ENCODE peak calls at places on chromosomes 1 and 21, in nine cellular contexts. F, U, N, E, C, Z, L, T and P are unnamed samples.

GRCh38 chr1:18922848-18923475 is 20.6 kb upstream of the ALDH4A1 start:
- DNase-seq in F (no peak), U (no peak), N (no peak), E (no peak), C (no peak), Z (no peak), L (no peak), T (no peak), P (no peak)

GRCh38 chr21:38679531-38679930 is 126.2 kb upstream of the ETS2 start:
- DNase-seq in F (no peak), U (no peak), N (no peak), E (peak; percentile 16), C (no peak), Z (no peak), L (no peak), T (peak; percentile 9), P (no peak)

GRCh38 chr1:22122273-22123070 is 20.4 kb downstream of the WNT4 start:
- DNase-seq in F (no peak), U (no peak), N (no peak), E (no peak), C (no peak), Z (no peak), L (no peak), T (no peak), P (peak; percentile 7)

GRCh38 chr1:67404212-67404620 is 26.0 kb downstream of the SERBP1 start:
- DNase-seq in F (no peak), U (no peak), N (no peak), E (no peak), C (no peak), Z (no peak), L (no peak), T (no peak), P (no peak)

GRCh38 chr1:209344146-209344545 is 239.4 kb upstream of the CAMK1G start:
- DNase-seq in F (no peak), U (no peak), N (no peak), E (no peak), C (no peak), Z (no peak), L (no peak), T (no peak), P (no peak)

GRCh38 chr1:19799233-19799876 is 361 bp downstream of the TMCO4 start:
- DNase-seq in F (peak; percentile 73), U (no peak), N (peak; percentile 84), E (peak; percentile 38), C (no peak), Z (peak; percentile 90), L (peak; percentile 69), T (no peak), P (no peak)

GRCh38 chr1:11013160-11013531 is 692 bp downstream of the TARDBP start:
- DNase-seq in F (no peak), U (no peak), N (no peak), E (no peak), C (no peak), Z (no peak), L (no peak), T (no peak), P (no peak)

GRCh38 chr1:171083222-171083621 is 7.5 kb upstream of the FMO3 start:
- DNase-seq in F (no peak), U (no peak), N (no peak), E (no peak), C (no peak), Z (no peak), L (no peak), T (no peak), P (no peak)

GRCh38 chr1:211938473-211939080 is 96.8 kb downstream of the INTS7 start:
- DNase-seq in F (no peak), U (no peak), N (no peak), E (no peak), C (no peak), Z (no peak), L (no peak), T (peak; percentile 71), P (no peak)

GRCh38 chr1:22107126-22107525 is 35.8 kb downstream of the WNT4 start:
- DNase-seq in F (no peak), U (no peak), N (no peak), E (no peak), C (no peak), Z (no peak), L (no peak), T (no peak), P (no peak)

GRCh38 chr1:7490576-7490975 is 280.5 kb upstream of the VAMP3 start:
- DNase-seq in F (peak; percentile 45), U (no peak), N (no peak), E (no peak), C (no peak), Z (no peak), L (no peak), T (no peak), P (no peak)

GRCh38 chr1:7495894-7496293 is 275.2 kb upstream of the VAMP3 start:
- DNase-seq in F (no peak), U (no peak), N (no peak), E (no peak), C (no peak), Z (no peak), L (no peak), T (no peak), P (no peak)

GRCh38 chr1:7491089-7491817 is 279.8 kb upstream of the VAMP3 start:
- DNase-seq in F (peak; percentile 63), U (no peak), N (no peak), E (no peak), C (no peak), Z (no peak), L (no peak), T (no peak), P (no peak)

GRCh38 chr1:7491818-7492173 is 279.3 kb upstream of the VAMP3 start:
- DNase-seq in F (peak; percentile 56), U (no peak), N (peak; percentile 36), E (no peak), C (no peak), Z (no peak), L (no peak), T (no peak), P (no peak)

DNA sequence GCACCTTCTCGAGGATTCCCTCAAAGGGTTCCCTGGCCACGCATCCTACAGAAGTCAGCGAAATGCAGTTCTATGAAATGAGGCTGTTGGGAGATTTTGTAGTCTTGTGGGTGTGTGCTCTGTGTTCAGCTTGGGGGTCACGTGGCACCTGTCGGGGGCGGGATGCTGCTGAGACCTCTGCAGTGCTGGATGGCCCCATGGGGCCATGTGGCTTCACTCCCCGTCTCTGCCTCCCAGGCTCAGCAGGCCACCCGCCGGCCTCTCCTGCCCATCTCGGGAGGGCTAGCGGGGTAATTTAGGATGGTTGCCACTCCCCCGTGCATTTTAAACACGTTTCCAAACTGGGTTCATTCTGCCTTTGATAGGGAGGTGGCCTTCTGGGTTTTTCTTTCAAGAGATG is 277.4 kb upstream of the VAMP3 start:
- DNase-seq in F (no peak), U (no peak), N (no peak), E (no peak), C (no peak), Z (no peak), L (no peak), T (no peak), P (no peak)
- TF ChIP-seq EP300 in F (no peak), U (no peak), N (no peak), E (no peak), C (no peak), Z (no peak), L (no peak), T (no peak), P (no peak)

GRCh38 chr1:217896490-217896889 is 265.3 kb downstream of the SPATA17 start:
- DNase-seq in F (no peak), U (no peak), N (no peak), E (no peak), C (no peak), Z (no peak), L (no peak), T (no peak), P (no peak)
- TF ChIP-seq POLR2A in F (no peak), U (no peak), N (no peak), E (no peak), C (no peak), Z (no peak), L (no peak), T (no peak), P (no peak)

GRCh38 chr1:54077359-54077758 is 24.0 kb downstream of the TCEANC2 start:
- DNase-seq in F (no peak), U (no peak), N (no peak), E (no peak), C (no peak), Z (no peak), L (no peak), T (no peak), P (no peak)

GRCh38 chr1:54080598-54081049 is 27.2 kb downstream of the TCEANC2 start:
- DNase-seq in F (no peak), U (no peak), N (no peak), E (no peak), C (no peak), Z (no peak), L (no peak), T (no peak), P (no peak)

GRCh38 chr1:54084794-54085193 is 31.4 kb downstream of the TCEANC2 start:
- DNase-seq in F (no peak), U (no peak), N (no peak), E (no peak), C (no peak), Z (no peak), L (no peak), T (no peak), P (no peak)

GRCh38 chr1:54086754-54087153 is 33.3 kb downstream of the TCEANC2 start:
- DNase-seq in F (no peak), U (no peak), N (no peak), E (no peak), C (no peak), Z (no peak), L (no peak), T (no peak), P (no peak)

DNA sequence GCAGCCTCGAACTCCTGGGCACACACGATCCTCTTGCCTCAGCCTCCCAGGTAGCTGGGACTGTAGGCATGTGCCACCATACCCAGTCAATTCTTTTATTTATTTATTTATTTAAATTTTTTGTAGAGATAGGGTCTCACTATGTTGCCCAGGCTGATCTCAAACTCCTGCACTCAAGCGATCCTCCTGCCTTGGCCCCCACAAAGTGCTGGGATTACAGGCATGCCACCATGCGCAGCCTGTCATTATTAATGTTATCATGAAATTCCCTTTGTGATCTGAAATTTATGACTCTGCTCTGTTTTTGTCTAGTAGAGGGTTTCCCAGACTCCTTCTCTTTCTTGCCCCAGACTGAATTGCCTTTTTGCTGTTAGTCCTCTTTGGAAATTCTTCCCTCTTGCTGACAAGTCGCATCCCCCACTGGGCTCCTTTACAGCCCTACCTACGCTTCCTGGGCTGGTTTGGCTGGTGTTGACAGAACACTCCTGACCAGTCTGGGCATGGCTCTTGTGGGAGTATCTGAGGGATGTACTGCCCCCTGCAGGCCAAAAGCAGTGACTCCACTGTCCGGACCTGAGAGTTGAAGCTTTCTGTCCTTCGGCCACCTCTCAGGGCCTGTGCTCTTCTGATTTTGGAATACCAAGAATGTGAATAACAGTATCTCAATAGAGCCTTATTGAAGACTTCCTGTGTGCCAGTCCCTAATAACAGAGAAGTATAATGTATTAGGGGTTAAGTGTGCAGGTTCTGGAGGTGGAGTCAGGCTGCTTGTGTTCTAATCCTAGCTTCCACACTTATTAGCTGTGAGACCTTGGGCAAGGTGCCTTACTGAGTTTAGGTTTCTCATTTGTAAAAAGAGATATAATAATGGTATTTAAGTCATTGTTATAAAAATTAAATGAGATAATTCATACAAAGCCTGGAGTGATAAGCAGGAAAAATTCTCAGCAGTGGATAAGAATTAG is 28.2 kb downstream of the TCEANC2 start:
- DNase-seq in F (peak; percentile 88), U (no peak), N (peak; percentile 79), E (peak; percentile 89), C (peak; percentile 85), Z (peak; percentile 84), L (peak; percentile 69), T (peak; percentile 23), P (peak; percentile 74)
- TF ChIP-seq POLR2AphosphoS5 in F (no peak), U (peak; percentile 8), N (no peak), E (no peak), C (no peak), Z (no peak), L (no peak), T (no peak), P (no peak)

GRCh38 chr1:204456826-204457361 is 37.7 kb downstream of the PIK3C2B start:
- DNase-seq in F (no peak), U (no peak), N (no peak), E (no peak), C (no peak), Z (no peak), L (peak; percentile 88), T (no peak), P (no peak)
- TF ChIP-seq EP300 in F (no peak), U (no peak), N (no peak), E (no peak), C (no peak), Z (no peak), L (no peak), T (no peak), P (no peak)